ENCODE peak calls at places on chromosomes 16 and 17, in four cellular contexts. C is heart right ventricle, M is fibroblast of lung, L is adrenal gland. P is an unnamed sample. For H3K27me3 and H3K4me1, the result is how much of the 10 kb centered on the place peaks cover.

GRCh38 chr17:8075574-8076342 is 11.8 kb downstream of the ALOX12B start:
- DNase-seq in C (no peak), M (no peak), L (no peak), P (no peak)

GRCh38 chr16:24478401-24478800 is 61.0 kb upstream of the RBBP6 start:
- DNase-seq in C (no peak), M (no peak), L (no peak), P (no peak)

GRCh38 chr16:3538222-3538621 is 37.4 kb downstream of the CLUAP1 start:
- DNase-seq in C (no peak), M (no peak), L (no peak), P (no peak)

GRCh38 chr17:51155416-51155815 is 2.1 kb downstream of the NME1 start:
- DNase-seq in C (no peak), M (no peak), L (no peak), P (no peak)

GRCh38 chr16:24286713-24287405 is 30.7 kb downstream of the CACNG3 start:
- DNase-seq in C (no peak), M (no peak), L (no peak), P (no peak)

GRCh38 chr17:68196394-68197090 is 51.3 kb upstream of the AMZ2 start:
- DNase-seq in C (no peak), M (no peak), L (no peak), P (no peak)

GRCh38 chr16:69859105-69859969 is 91.8 kb upstream of the CLEC18A start:
- DNase-seq in C (peak), M (no peak), L (peak), P (peak)

GRCh38 chr17:77365584-77366186 is 224.9 kb downstream of the SEC14L1 start:
- DNase-seq in C (peak), M (peak), L (peak), P (peak)

GRCh38 chr16:69324013-69324531 is 6.3 kb downstream of the PDF start:
- DNase-seq in C (no peak), M (no peak), L (peak), P (peak)

GRCh38 chr17:63696381-63696961 is 3.5 kb downstream of the LIMD2 start:
- DNase-seq in C (no peak), M (peak), L (peak), P (peak)

GRCh38 chr17:34234616-34235015 is 20.5 kb upstream of the CCL2 start:
- DNase-seq in C (no peak), M (no peak), L (no peak), P (no peak)

GRCh38 chr16:4416200-4417032 is at the start of gene CORO7:
- DNase-seq in C (peak), M (peak), L (peak), P (peak)

GRCh38 chr16:72172105-72173034 is at the start of gene PMFBP1:
- DNase-seq in C (peak), M (peak), L (peak), P (peak)

GRCh38 chr16:83269541-83269940 is 538.2 kb upstream of the HSBP1 start:
- DNase-seq in C (no peak), M (no peak), L (no peak), P (no peak)

GRCh38 chr17:40819528-40820125 is 2.8 kb downstream of the KRT10 start:
- DNase-seq in C (peak), M (peak), L (peak), P (peak)

GRCh38 chr17:5877948-5878347 is 192.2 kb upstream of the WSCD1 start:
- DNase-seq in C (peak), M (no peak), L (peak), P (peak)

GRCh38 chr17:50201226-50201854 is at the start of gene COL1A1:
- DNase-seq in C (peak), M (peak), L (peak), P (peak)

GRCh38 chr17:61366715-61367413 is 32.8 kb upstream of the TBX2 start:
- DNase-seq in C (peak), M (no peak), L (no peak), P (no peak)

GRCh38 chr17:30929081-30929633 is 7.4 kb downstream of the ADAP2 start:
- DNase-seq in C (no peak), M (no peak), L (no peak), P (no peak)

GRCh38 chr16:73047536-73048291 is at the start of gene ZFHX3:
- DNase-seq in C (peak), M (peak), L (peak), P (peak)

GRCh38 chr17:42509916-42510315 is 26.1 kb upstream of the NAGLU start:
- DNase-seq in C (no peak), M (no peak), L (no peak), P (no peak)

GRCh38 chr17:71625330-71625729 is 495.5 kb upstream of the SOX9 start:
- DNase-seq in C (no peak), M (no peak), L (no peak), P (no peak)

GRCh38 chr17:65230040-65230439 is 92.9 kb downstream of the RGS9 start:
- DNase-seq in C (no peak), M (no peak), L (no peak), P (no peak)

GRCh38 chr17:38892083-38892482 is 22.2 kb downstream of the LASP1 start:
- DNase-seq in C (no peak), M (no peak), L (no peak), P (no peak)

GRCh38 chr16:19560078-19560477 is 4.6 kb downstream of the VPS35L start:
- DNase-seq in C (no peak), M (no peak), L (no peak), P (no peak)

GRCh38 chr16:77850637-77851330 is 62.4 kb downstream of the VAT1L start:
- DNase-seq in C (no peak), M (no peak), L (no peak), P (no peak)

GRCh38 chr17:32596666-32597065 is 109.9 kb downstream of the CDK5R1 start:
- DNase-seq in C (no peak), M (no peak), L (no peak), P (no peak)

GRCh38 chr17:62656446-62656845 is 29.0 kb downstream of the MRC2 start:
- DNase-seq in C (no peak), M (no peak), L (no peak), P (no peak)

GRCh38 chr17:68981288-68981687 is 26.1 kb upstream of the ABCA8 start:
- DNase-seq in C (peak), M (peak), L (peak), P (no peak)

GRCh38 chr17:61002316-61002736 is 324.7 kb downstream of the BCAS3 start:
- DNase-seq in C (no peak), M (peak), L (peak), P (no peak)

GRCh38 chr17:17303847-17304490 is 796 bp downstream of the NT5M start:
- DNase-seq in C (no peak), M (no peak), L (no peak), P (no peak)

GRCh38 chr17:30495586-30495985 is 18.4 kb downstream of the GOSR1 start:
- DNase-seq in C (no peak), M (no peak), L (peak), P (no peak)

GRCh38 chr17:68057531-68057952 is 22.0 kb downstream of the KPNA2 start:
- DNase-seq in C (no peak), M (peak), L (peak), P (no peak)

GRCh38 chr17:27376637-27377547 is 79.4 kb upstream of the KSR1 start:
- DNase-seq in C (no peak), M (peak), L (peak), P (no peak)

GRCh38 chr16:7352114-7352513 is 19.5 kb downstream of the RBFOX1 start:
- DNase-seq in C (no peak), M (no peak), L (no peak), P (no peak)

GRCh38 chr17:7557825-7558543 is 566 bp upstream of the TNFSF13 start:
- DNase-seq in C (peak), M (peak), L (peak), P (peak)

GRCh38 chr16:26569793-26570192 is 496.9 kb upstream of the C16orf82 start:
- DNase-seq in C (peak), M (no peak), L (peak), P (peak)

GRCh38 chr17:42629420-42630009 is 20.0 kb downstream of the TUBG1 start:
- DNase-seq in C (no peak), M (no peak), L (no peak), P (no peak)

GRCh38 chr17:50550661-50551432 is 3.9 kb downstream of the SPATA20 start:
- DNase-seq in C (peak), M (peak), L (peak), P (peak)

GRCh38 chr17:48671697-48672171 is 45.6 kb upstream of the HOXB9 start:
- DNase-seq in C (peak), M (peak), L (peak), P (peak)
- H3K27me3 ChIP-seq in C (half or more), M (under half), L (under half), P (under half)

DNA sequence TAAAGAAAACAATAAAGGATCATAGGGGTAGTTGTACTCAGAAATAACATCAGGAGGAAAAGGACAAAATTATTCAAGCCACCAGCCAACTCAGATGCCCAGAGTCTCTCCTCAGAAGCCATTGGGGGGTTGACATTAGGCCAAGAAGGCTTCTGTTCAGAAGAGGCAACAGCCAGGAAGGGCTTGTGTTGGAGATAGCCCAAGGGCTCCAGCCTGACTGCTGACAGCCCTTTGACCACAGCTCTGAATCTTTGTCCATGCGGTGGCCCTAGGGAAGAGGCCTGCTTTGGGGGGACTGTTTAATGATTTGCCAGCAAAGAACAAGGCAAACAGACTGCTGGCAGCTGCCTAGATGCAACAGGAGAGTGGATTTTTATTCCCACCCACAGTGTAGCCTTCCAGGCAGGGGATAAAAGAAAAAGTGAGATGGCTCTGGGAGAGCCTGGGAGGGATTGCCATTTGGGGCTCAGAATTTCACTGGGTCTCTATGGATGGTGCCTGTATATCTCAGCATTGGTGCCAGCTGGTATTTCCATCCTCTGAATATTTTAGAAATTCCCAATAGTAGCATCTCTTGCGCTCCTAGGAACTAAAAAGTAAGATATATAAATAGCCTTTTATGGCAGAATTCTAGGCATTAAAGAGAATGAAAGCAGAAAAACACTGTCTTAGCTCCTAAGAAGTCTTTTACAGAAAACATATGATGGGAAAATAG is 29.3 kb upstream of the SUPT4H1 start:
- DNase-seq in C (no peak), M (no peak), L (no peak), P (no peak)
- TF ChIP-seq CTCF in C (no peak), M (no peak), L (no peak), P (no peak)

DNA sequence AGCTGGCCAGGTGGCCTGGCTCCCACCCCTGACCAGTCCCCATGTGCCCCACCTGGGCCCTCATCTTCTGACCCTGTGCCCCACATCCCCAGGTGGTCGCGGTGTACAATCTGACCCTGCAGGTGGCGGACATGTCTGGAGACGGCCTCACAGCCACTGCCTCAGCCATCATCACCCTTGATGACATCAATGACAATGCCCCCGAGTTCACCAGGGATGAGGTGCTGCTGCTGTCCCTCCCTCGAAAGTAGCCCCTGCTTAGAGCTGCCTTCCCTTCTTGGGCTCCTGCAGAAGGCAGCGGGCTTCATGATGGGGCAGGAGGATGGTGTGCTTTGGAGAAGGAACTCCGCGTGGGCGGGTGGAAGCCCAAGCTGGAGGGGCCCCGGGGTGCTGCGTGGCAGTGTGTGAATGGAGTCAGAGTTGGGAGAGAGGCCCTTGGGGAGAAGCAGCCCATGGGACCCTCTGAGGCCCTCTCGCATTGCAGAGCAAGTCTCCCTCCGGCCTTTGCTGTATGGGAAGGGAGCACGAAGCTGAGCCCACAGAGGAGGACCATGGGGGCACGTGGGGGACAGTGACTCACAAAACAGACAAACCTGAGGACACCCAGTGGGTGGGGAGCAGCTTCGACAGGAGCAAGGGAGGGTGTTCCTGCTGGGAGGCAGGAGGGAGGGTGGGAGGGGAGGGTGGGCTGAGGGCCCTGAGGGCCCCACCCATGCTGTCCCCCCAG is 12.8 kb downstream of the SLC22A31 start:
- DNase-seq in C (no peak), M (peak), L (peak), P (no peak)
- H3K4me1 ChIP-seq in C (under half), M (under half), L (under half), P (under half)

GRCh38 chr17:79413591-79413990 is 197.3 kb downstream of the RBFOX3 start:
- DNase-seq in C (no peak), M (no peak), L (no peak), P (no peak)

GRCh38 chr17:79415365-79415764 is 195.5 kb downstream of the RBFOX3 start:
- DNase-seq in C (no peak), M (no peak), L (no peak), P (no peak)

GRCh38 chr17:79415909-79416308 is 194.9 kb downstream of the RBFOX3 start:
- DNase-seq in C (no peak), M (no peak), L (no peak), P (no peak)

GRCh38 chr17:79414520-79415065 is 196.3 kb downstream of the RBFOX3 start:
- DNase-seq in C (no peak), M (no peak), L (no peak), P (no peak)

DNA sequence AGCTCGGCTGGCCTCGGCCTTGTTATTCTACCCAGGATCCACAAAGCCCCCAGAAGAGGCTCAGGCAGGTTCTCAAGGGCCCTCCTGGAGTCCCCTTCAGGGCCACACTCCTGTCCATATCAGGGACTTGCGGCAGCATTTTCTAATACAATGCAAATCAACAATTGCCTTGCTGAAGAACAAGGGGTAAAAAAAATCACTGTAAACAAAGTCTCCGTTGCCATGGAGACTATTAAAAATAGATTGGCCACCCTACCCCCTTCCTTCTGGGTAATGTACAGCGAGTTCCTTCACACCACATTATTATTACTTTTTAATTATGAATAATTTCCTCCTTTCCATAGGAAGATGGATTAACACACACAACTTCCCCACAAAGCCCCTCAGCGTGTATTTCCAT is 196.8 kb downstream of the RBFOX3 start:
- DNase-seq in C (no peak), M (no peak), L (no peak), P (no peak)
- H3K27me3 ChIP-seq in C (half or more), M (under half), L (under half), P (under half)

GRCh38 chr16:11717811-11718210 is 24.8 kb downstream of the TXNDC11 start:
- DNase-seq in C (no peak), M (no peak), L (no peak), P (no peak)

GRCh38 chr16:11716330-11716729 is 26.3 kb downstream of the TXNDC11 start:
- DNase-seq in C (no peak), M (no peak), L (no peak), P (no peak)

GRCh38 chr16:11712122-11712521 is 30.5 kb downstream of the TXNDC11 start:
- DNase-seq in C (no peak), M (no peak), L (no peak), P (no peak)

GRCh38 chr16:11711662-11712061 is 31.0 kb downstream of the TXNDC11 start:
- DNase-seq in C (no peak), M (no peak), L (no peak), P (no peak)

GRCh38 chr16:11715246-11715947 is 27.3 kb downstream of the TXNDC11 start:
- DNase-seq in C (no peak), M (no peak), L (no peak), P (no peak)
- TF ChIP-seq CTCF in C (no peak), M (no peak), L (no peak), P (no peak)

DNA sequence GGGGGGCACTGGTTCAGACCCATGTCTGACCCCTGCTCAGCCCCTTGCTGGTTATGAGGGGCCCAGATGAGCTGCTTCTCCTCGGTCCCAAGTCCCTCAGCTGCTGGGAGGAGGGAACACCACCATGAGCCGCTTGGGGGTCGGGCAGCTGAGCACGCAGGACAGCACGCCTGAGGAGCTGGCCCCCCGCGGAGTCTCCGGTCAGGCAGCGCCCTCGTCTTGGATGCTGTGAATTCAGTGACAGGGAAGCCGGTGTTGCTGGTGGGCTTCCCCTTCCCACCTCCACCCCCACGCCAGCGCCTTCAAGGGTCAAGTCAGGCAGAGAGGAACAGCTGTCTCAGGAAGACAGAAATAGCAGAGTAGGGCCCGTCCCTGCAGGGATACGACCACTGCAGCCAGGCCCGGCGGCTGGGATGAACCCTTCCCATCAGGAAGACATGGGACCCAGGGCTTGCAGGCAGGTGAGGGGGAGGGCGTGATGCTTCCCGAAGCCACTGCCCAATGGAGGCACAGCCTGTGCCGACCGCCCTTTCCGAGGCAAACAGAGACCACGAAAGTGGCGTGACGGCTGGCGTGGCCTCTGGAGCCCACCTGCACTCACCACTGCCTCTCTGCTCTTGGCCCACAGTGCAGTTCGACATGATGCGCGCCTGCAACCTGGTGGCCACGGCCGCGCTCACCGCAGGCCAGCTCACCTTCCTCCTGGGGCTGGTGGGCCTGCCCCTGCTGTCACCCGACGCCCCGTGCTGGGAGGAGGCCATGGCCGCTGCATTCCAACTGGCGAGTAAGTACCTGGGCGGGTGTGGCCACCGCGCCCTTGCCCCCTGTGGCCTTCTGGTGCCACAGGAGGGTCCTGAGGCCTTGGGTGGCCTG is 8.1 kb downstream of the TMEM204 start:
- DNase-seq in C (no peak), M (no peak), L (no peak), P (no peak)
- H3K4me1 ChIP-seq in C (half or more), M (under half), L (half or more), P (under half)

P was measured in testis.